ENCODE peak calls at places on chromosomes 7 and 10, in four cellular contexts. One of them, this sample, is unnamed. For H3K36me3, the result is how much of the 10 kb centered on the place peaks cover.

GRCh38 chr7:150942591-150943452 is 35.3 kb downstream of the KCNH2 start:
- DNase-seq in ascending aorta: no peak
- DNase-seq in IMR-90: no peak
- DNase-seq in cardiac muscle cell: no peak
- DNase-seq in this sample: no peak

GRCh38 chr10:130407052-130407451 is 270.9 kb downstream of the GLRX3 start:
- DNase-seq in IMR-90: no peak
- DNase-seq in cardiac muscle cell: no peak
- DNase-seq in ascending aorta: no peak
- DNase-seq in this sample: no peak

GRCh38 chr10:122051609-122052385 is 62.8 kb downstream of the TACC2 start:
- DNase-seq in IMR-90: peak
- DNase-seq in cardiac muscle cell: peak
- DNase-seq in ascending aorta: no peak
- DNase-seq in this sample: peak

GRCh38 chr7:78099715-78100477 is 301.3 kb downstream of the PHTF2 start:
- DNase-seq in cardiac muscle cell: no peak
- DNase-seq in ascending aorta: no peak
- DNase-seq in IMR-90: peak
- DNase-seq in this sample: peak

GRCh38 chr10:129192344-129193128 is 274.5 kb upstream of the MGMT start:
- DNase-seq in cardiac muscle cell: no peak
- DNase-seq in ascending aorta: no peak
- DNase-seq in IMR-90: no peak
- DNase-seq in this sample: no peak

GRCh38 chr10:124176309-124177179 is 83.1 kb upstream of the CHST15 start:
- DNase-seq in cardiac muscle cell: no peak
- DNase-seq in IMR-90: no peak
- DNase-seq in ascending aorta: no peak
- DNase-seq in this sample: peak

GRCh38 chr10:79429751-79430150 is 15.7 kb downstream of the ZCCHC24 start:
- DNase-seq in cardiac muscle cell: no peak
- DNase-seq in IMR-90: no peak
- DNase-seq in ascending aorta: no peak
- DNase-seq in this sample: no peak

GRCh38 chr10:454860-455259 is 234.6 kb downstream of the DIP2C start:
- DNase-seq in ascending aorta: no peak
- DNase-seq in IMR-90: peak
- DNase-seq in cardiac muscle cell: no peak
- DNase-seq in this sample: peak

GRCh38 chr10:60434418-60435046 is 44.9 kb upstream of the ANK3 start:
- DNase-seq in ascending aorta: no peak
- DNase-seq in IMR-90: peak
- DNase-seq in cardiac muscle cell: peak
- DNase-seq in this sample: peak

GRCh38 chr10:122013311-122013780 is 24.4 kb downstream of the TACC2 start:
- DNase-seq in ascending aorta: peak
- DNase-seq in IMR-90: no peak
- DNase-seq in cardiac muscle cell: no peak
- DNase-seq in this sample: no peak

GRCh38 chr10:55476129-55476528 is 675.1 kb upstream of the PCDH15 start:
- DNase-seq in ascending aorta: no peak
- DNase-seq in cardiac muscle cell: no peak
- DNase-seq in IMR-90: no peak
- DNase-seq in this sample: peak

GRCh38 chr10:30820282-30820991 is 190.9 kb upstream of the LYZL2 start:
- DNase-seq in cardiac muscle cell: no peak
- DNase-seq in ascending aorta: no peak
- DNase-seq in IMR-90: peak
- DNase-seq in this sample: peak

GRCh38 chr10:114250716-114251115 is 11.7 kb downstream of the VWA2 start:
- DNase-seq in IMR-90: no peak
- DNase-seq in ascending aorta: no peak
- DNase-seq in cardiac muscle cell: no peak
- DNase-seq in this sample: no peak

GRCh38 chr10:121436630-121437311 is 161.5 kb downstream of the FGFR2 start:
- DNase-seq in cardiac muscle cell: peak
- DNase-seq in ascending aorta: no peak
- DNase-seq in IMR-90: no peak
- DNase-seq in this sample: no peak

GRCh38 chr10:100085596-100085995 is 3.9 kb upstream of the CPN1 start:
- DNase-seq in cardiac muscle cell: no peak
- DNase-seq in ascending aorta: no peak
- DNase-seq in IMR-90: no peak
- DNase-seq in this sample: no peak

GRCh38 chr10:807958-808353 is 118.5 kb upstream of the DIP2C start:
- DNase-seq in IMR-90: no peak
- DNase-seq in cardiac muscle cell: no peak
- DNase-seq in ascending aorta: no peak
- DNase-seq in this sample: no peak

GRCh38 chr10:6102128-6102527 is 13.3 kb downstream of the RBM17 start:
- DNase-seq in cardiac muscle cell: no peak
- DNase-seq in IMR-90: no peak
- DNase-seq in ascending aorta: no peak
- DNase-seq in this sample: no peak

GRCh38 chr7:14377646-14378266 is 388.3 kb upstream of the ETV1 start:
- DNase-seq in ascending aorta: no peak
- DNase-seq in IMR-90: peak
- DNase-seq in cardiac muscle cell: no peak
- DNase-seq in this sample: no peak

GRCh38 chr10:5549462-5550249 is 24.9 kb downstream of the CALML3 start:
- DNase-seq in cardiac muscle cell: no peak
- DNase-seq in IMR-90: no peak
- DNase-seq in ascending aorta: peak
- DNase-seq in this sample: no peak

GRCh38 chr10:810351-810846 is 120.9 kb upstream of the DIP2C start:
- DNase-seq in cardiac muscle cell: peak
- DNase-seq in IMR-90: peak
- DNase-seq in ascending aorta: no peak
- DNase-seq in this sample: no peak

GRCh38 chr7:27196287-27196739 is 3.6 kb downstream of the HOXA13 start:
- DNase-seq in cardiac muscle cell: peak
- DNase-seq in ascending aorta: no peak
- DNase-seq in IMR-90: peak
- DNase-seq in this sample: peak

GRCh38 chr7:88344956-88345832 is 38.5 kb upstream of the STEAP4 start:
- DNase-seq in IMR-90: no peak
- DNase-seq in ascending aorta: no peak
- DNase-seq in cardiac muscle cell: peak
- DNase-seq in this sample: no peak

GRCh38 chr7:115561341-115562110 is 469.0 kb downstream of the TFEC start:
- DNase-seq in cardiac muscle cell: no peak
- DNase-seq in ascending aorta: no peak
- DNase-seq in IMR-90: peak
- DNase-seq in this sample: peak

GRCh38 chr7:20798081-20798693 is 11.5 kb upstream of the SP8 start:
- DNase-seq in cardiac muscle cell: peak
- DNase-seq in IMR-90: no peak
- DNase-seq in ascending aorta: no peak
- DNase-seq in this sample: peak

GRCh38 chr10:72688208-72688651 is 3.7 kb upstream of the MCU start:
- DNase-seq in cardiac muscle cell: no peak
- DNase-seq in ascending aorta: no peak
- DNase-seq in IMR-90: peak
- DNase-seq in this sample: peak

GRCh38 chr7:10974717-10975032 is 1.0 kb downstream of the PHF14 start:
- DNase-seq in IMR-90: no peak
- DNase-seq in cardiac muscle cell: no peak
- DNase-seq in ascending aorta: no peak
- DNase-seq in this sample: no peak

GRCh38 chr10:26215923-26216576 is 524 bp upstream of the GAD2 start:
- DNase-seq in ascending aorta: no peak
- DNase-seq in cardiac muscle cell: peak
- DNase-seq in IMR-90: no peak
- DNase-seq in this sample: no peak

GRCh38 chr7:37109016-37109415 is 339.6 kb downstream of the ELMO1 start:
- DNase-seq in cardiac muscle cell: no peak
- DNase-seq in ascending aorta: no peak
- DNase-seq in IMR-90: no peak
- DNase-seq in this sample: peak

GRCh38 chr10:6221192-6221940 is 18.6 kb downstream of the PFKFB3 start:
- DNase-seq in ascending aorta: no peak
- DNase-seq in cardiac muscle cell: no peak
- DNase-seq in IMR-90: no peak
- DNase-seq in this sample: no peak

GRCh38 chr7:111578754-111579153 is 16.5 kb upstream of the IMMP2L start:
- DNase-seq in IMR-90: no peak
- DNase-seq in ascending aorta: no peak
- DNase-seq in cardiac muscle cell: no peak
- DNase-seq in this sample: no peak

GRCh38 chr7:129644634-129645230 is 33.2 kb downstream of the NRF1 start:
- DNase-seq in IMR-90: peak
- DNase-seq in ascending aorta: no peak
- DNase-seq in cardiac muscle cell: peak
- DNase-seq in this sample: peak

GRCh38 chr10:27646194-27646593 is 99.4 kb downstream of the MKX start:
- DNase-seq in IMR-90: peak
- DNase-seq in cardiac muscle cell: no peak
- DNase-seq in ascending aorta: no peak
- DNase-seq in this sample: no peak

GRCh38 chr7:2104107-2104710 is 128.5 kb downstream of the MAD1L1 start:
- DNase-seq in IMR-90: peak
- DNase-seq in ascending aorta: peak
- DNase-seq in cardiac muscle cell: peak
- DNase-seq in this sample: peak

GRCh38 chr10:47296941-47297340 is 3.1 kb upstream of the GDF10 start:
- DNase-seq in ascending aorta: no peak
- DNase-seq in cardiac muscle cell: no peak
- DNase-seq in IMR-90: no peak
- DNase-seq in this sample: no peak

GRCh38 chr10:118840071-118840775 is 85.5 kb upstream of the CACUL1 start:
- DNase-seq in ascending aorta: no peak
- DNase-seq in IMR-90: no peak
- DNase-seq in cardiac muscle cell: no peak
- DNase-seq in this sample: no peak

GRCh38 chr7:29255199-29255838 is 60.7 kb downstream of the CHN2 start:
- DNase-seq in IMR-90: no peak
- DNase-seq in ascending aorta: no peak
- DNase-seq in cardiac muscle cell: no peak
- DNase-seq in this sample: peak

GRCh38 chr7:133698127-133698526 is 429.0 kb upstream of the LRGUK start:
- DNase-seq in ascending aorta: no peak
- DNase-seq in cardiac muscle cell: no peak
- DNase-seq in IMR-90: peak
- DNase-seq in this sample: peak

DNA sequence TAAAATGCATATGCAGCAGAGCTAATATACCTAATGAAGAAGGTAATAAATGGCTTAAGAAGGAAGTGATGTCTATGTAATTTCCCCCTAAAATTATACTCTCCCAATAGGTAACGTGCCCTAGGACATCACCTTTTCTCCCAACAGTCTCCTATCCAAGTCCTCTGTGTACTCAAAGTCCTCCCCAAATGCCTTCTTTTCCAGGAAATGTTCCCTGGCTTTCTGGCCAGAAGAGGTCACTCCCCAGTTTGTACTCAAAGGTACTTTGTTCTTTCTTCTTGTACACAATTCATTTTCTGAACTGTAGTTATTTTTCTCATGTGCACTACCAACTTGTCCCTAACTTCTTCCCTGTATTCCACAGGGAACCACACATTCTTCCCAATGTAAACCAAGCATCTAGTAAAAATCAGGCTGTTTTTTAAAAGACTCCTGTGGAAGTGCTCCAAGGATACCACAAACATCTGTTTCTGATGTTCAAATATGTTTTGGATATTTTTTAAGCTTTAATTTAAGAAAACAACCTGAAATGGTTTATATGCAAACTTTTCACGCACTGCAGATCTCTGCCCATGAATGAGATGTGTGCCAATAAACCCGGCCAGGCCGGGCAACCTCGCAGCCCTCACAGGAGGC is 262.3 kb upstream of the KLF14 start:
- DNase-seq in ascending aorta: no peak
- DNase-seq in cardiac muscle cell: no peak
- DNase-seq in IMR-90: no peak
- DNase-seq in this sample: no peak
- H3K4me3 ChIP-seq in ascending aorta: peak
- H3K4me3 ChIP-seq in cardiac muscle cell: no peak
- H3K4me3 ChIP-seq in IMR-90: no peak
- H3K4me3 ChIP-seq in this sample: no peak

DNA sequence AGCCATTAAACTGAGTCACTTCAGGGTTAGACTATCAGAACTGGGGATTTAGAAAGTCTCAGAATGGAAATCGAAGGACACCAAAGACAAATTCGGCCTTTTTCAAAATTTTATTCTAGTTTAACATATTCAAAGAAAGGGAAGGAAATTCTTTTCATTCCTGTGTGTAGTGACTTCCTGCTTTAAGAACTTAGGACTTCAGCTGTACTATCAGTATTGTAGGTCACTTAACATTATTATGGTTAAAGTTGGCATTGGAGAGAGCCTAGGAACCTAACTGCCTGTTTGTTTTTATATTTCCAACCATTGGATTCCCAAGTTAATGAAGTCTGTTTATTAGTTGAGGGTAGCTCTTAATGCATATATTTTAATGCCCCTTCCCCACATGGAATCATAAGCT is 63.7 kb downstream of the PTEN start:
- DNase-seq in cardiac muscle cell: no peak
- DNase-seq in IMR-90: no peak
- DNase-seq in ascending aorta: no peak
- DNase-seq in this sample: peak
- H3K36me3 ChIP-seq in cardiac muscle cell: under half
- H3K36me3 ChIP-seq in IMR-90: under half
- H3K36me3 ChIP-seq in ascending aorta: under half
- H3K36me3 ChIP-seq in this sample: under half

GRCh38 chr7:142499641-142500040 is 241.8 kb upstream of the PRSS58 start:
- DNase-seq in cardiac muscle cell: no peak
- DNase-seq in IMR-90: no peak
- DNase-seq in ascending aorta: no peak
- DNase-seq in this sample: no peak

GRCh38 chr7:142498364-142498763 is 240.5 kb upstream of the PRSS58 start:
- DNase-seq in IMR-90: peak
- DNase-seq in cardiac muscle cell: no peak
- DNase-seq in ascending aorta: no peak
- DNase-seq in this sample: peak

GRCh38 chr7:142500364-142500763 is 242.5 kb upstream of the PRSS58 start:
- DNase-seq in ascending aorta: no peak
- DNase-seq in cardiac muscle cell: no peak
- DNase-seq in IMR-90: no peak
- DNase-seq in this sample: no peak

GRCh38 chr7:142494021-142494420 is 236.2 kb upstream of the PRSS58 start:
- DNase-seq in ascending aorta: no peak
- DNase-seq in cardiac muscle cell: no peak
- DNase-seq in IMR-90: no peak
- DNase-seq in this sample: no peak

GRCh38 chr7:142496545-142496991 is 238.7 kb upstream of the PRSS58 start:
- DNase-seq in ascending aorta: no peak
- DNase-seq in IMR-90: peak
- DNase-seq in cardiac muscle cell: peak
- DNase-seq in this sample: peak
- H3K4me3 ChIP-seq in ascending aorta: no peak
- H3K4me3 ChIP-seq in IMR-90: no peak
- H3K4me3 ChIP-seq in cardiac muscle cell: no peak
- H3K4me3 ChIP-seq in this sample: peak

GRCh38 chr10:32927750-32928149 is 30.3 kb downstream of the ITGB1 start:
- DNase-seq in ascending aorta: no peak
- DNase-seq in cardiac muscle cell: no peak
- DNase-seq in IMR-90: no peak
- DNase-seq in this sample: no peak

GRCh38 chr10:32923849-32924248 is 34.2 kb downstream of the ITGB1 start:
- DNase-seq in ascending aorta: no peak
- DNase-seq in IMR-90: no peak
- DNase-seq in cardiac muscle cell: no peak
- DNase-seq in this sample: no peak

GRCh38 chr10:32922164-32922563 is 35.9 kb downstream of the ITGB1 start:
- DNase-seq in IMR-90: no peak
- DNase-seq in cardiac muscle cell: no peak
- DNase-seq in ascending aorta: no peak
- DNase-seq in this sample: no peak
- H3K36me3 ChIP-seq in IMR-90: half or more
- H3K36me3 ChIP-seq in cardiac muscle cell: half or more
- H3K36me3 ChIP-seq in ascending aorta: half or more
- H3K36me3 ChIP-seq in this sample: half or more